ENCODE peak calls at places on chromosomes 12 and 14, in eight cellular contexts. I is RWPE1, S is activated B cell treated with CpG ODN at 0.5 μM for 24 hours, Y is fibroblast of pulmonary artery, L is brain microvascular endothelial cell, F is AG09319, O is heart right ventricle, P is AG04449. R is an unnamed sample.

GRCh38 chr14:98137626-98138025 is 1134.4 kb downstream of the BCL11B start:
- DNase-seq in Y (no peak), O (no peak), P (no peak), L (no peak), S (no peak), I (no peak), F (no peak), R (no peak)

GRCh38 chr12:123398177-123398916 is 14.4 kb downstream of the KMT5A start:
- DNase-seq in L (peak; percentile 62), Y (peak; percentile 77), P (no peak), I (no peak), O (peak; percentile 64), F (peak; percentile 67), S (no peak), R (no peak)

GRCh38 chr12:129687731-129688130 is 216.1 kb downstream of the TMEM132D start:
- DNase-seq in I (no peak), L (no peak), P (no peak), Y (no peak), O (no peak), F (no peak), S (no peak), R (no peak)

GRCh38 chr14:49732896-49733295 is 35.1 kb upstream of the KLHDC2 start:
- DNase-seq in O (no peak), L (no peak), Y (no peak), I (no peak), F (no peak), P (no peak), S (no peak), R (no peak)

GRCh38 chr12:3589745-3590144 is 98.7 kb downstream of the PRMT8 start:
- DNase-seq in Y (no peak), F (no peak), S (no peak), P (no peak), L (no peak), O (no peak), I (no peak), R (no peak)

GRCh38 chr12:101738920-101739665 is at the start of gene SYCP3:
- DNase-seq in P (no peak), L (no peak), O (no peak), F (no peak), I (no peak), S (no peak), Y (no peak), R (peak; percentile 15)

GRCh38 chr12:68405292-68405900 is 73.2 kb upstream of the MDM1 start:
- DNase-seq in L (no peak), I (no peak), S (no peak), F (no peak), Y (peak; percentile 65), O (no peak), P (no peak), R (no peak)

GRCh38 chr14:24952851-24953666 is 96.9 kb downstream of the STXBP6 start:
- DNase-seq in O (no peak), I (no peak), Y (no peak), F (no peak), S (no peak), L (no peak), P (no peak), R (no peak)

GRCh38 chr14:104003616-104004015 is 61.3 kb upstream of the RD3L start:
- DNase-seq in I (no peak), Y (no peak), P (no peak), S (no peak), O (no peak), L (no peak), F (no peak), R (no peak)

GRCh38 chr12:54725233-54725843 is 77.2 kb upstream of the DCD start:
- DNase-seq in O (no peak), P (no peak), I (peak; percentile 12), Y (peak; percentile 29), L (peak; percentile 11), S (no peak), F (no peak), R (no peak)

GRCh38 chr12:43337571-43338497 is 214.2 kb downstream of the ADAMTS20 start:
- DNase-seq in F (no peak), S (no peak), L (no peak), I (no peak), O (no peak), P (no peak), Y (no peak), R (no peak)

GRCh38 chr14:22375321-22375930 is 213.6 kb downstream of the DAD1 start:
- DNase-seq in S (no peak), I (peak; percentile 48), Y (peak; percentile 78), P (no peak), F (no peak), O (no peak), L (peak; percentile 56), R (no peak)

GRCh38 chr14:71062581-71063303 is 155.5 kb downstream of the PCNX1 start:
- DNase-seq in S (no peak), F (no peak), O (no peak), I (no peak), L (peak; percentile 24), P (no peak), Y (peak; percentile 16), R (no peak)

GRCh38 chr12:14366211-14366762 is 805 bp downstream of the ATF7IP start:
- DNase-seq in I (peak; percentile 7), L (no peak), O (no peak), P (no peak), S (no peak), F (peak; percentile 10), Y (peak; percentile 64), R (no peak)

GRCh38 chr12:57093412-57094193 is 4.7 kb downstream of the NAB2 start:
- DNase-seq in Y (peak; percentile 86), O (peak; percentile 75), L (peak; percentile 74), S (peak; percentile 49), P (no peak), I (peak; percentile 83), F (no peak), R (peak; percentile 81)

GRCh38 chr14:22524105-22524783 is 64.8 kb downstream of the DAD1 start:
- DNase-seq in L (no peak), S (no peak), F (no peak), O (no peak), I (no peak), Y (no peak), P (no peak), R (no peak)

GRCh38 chr14:55075628-55076027 is 24.2 kb downstream of the MAPK1IP1L start:
- DNase-seq in F (no peak), S (no peak), I (no peak), P (no peak), Y (peak; percentile 37), L (peak; percentile 64), O (no peak), R (no peak)

GRCh38 chr12:22443379-22444316 is 100.7 kb downstream of the C2CD5 start:
- DNase-seq in Y (peak; percentile 87), P (peak; percentile 17), O (no peak), L (peak; percentile 72), I (peak; percentile 43), F (no peak), S (no peak), R (peak; percentile 45)

GRCh38 chr14:77181603-77182437 is at the start of gene TMEM63C:
- DNase-seq in I (peak; percentile 86), O (no peak), F (no peak), S (peak; percentile 44), L (no peak), P (no peak), Y (no peak), R (peak; percentile 70)

GRCh38 chr12:4908694-4909396 is 860 bp upstream of the KCNA1 start:
- DNase-seq in S (no peak), O (no peak), I (no peak), P (no peak), L (no peak), F (no peak), Y (no peak), R (peak; percentile 52)
- TF ChIP-seq CTCF in S (no peak), O (no peak), I (no peak), P (no peak), L (peak; percentile 43), F (no peak), Y (no peak), R (peak; percentile 61)

DNA sequence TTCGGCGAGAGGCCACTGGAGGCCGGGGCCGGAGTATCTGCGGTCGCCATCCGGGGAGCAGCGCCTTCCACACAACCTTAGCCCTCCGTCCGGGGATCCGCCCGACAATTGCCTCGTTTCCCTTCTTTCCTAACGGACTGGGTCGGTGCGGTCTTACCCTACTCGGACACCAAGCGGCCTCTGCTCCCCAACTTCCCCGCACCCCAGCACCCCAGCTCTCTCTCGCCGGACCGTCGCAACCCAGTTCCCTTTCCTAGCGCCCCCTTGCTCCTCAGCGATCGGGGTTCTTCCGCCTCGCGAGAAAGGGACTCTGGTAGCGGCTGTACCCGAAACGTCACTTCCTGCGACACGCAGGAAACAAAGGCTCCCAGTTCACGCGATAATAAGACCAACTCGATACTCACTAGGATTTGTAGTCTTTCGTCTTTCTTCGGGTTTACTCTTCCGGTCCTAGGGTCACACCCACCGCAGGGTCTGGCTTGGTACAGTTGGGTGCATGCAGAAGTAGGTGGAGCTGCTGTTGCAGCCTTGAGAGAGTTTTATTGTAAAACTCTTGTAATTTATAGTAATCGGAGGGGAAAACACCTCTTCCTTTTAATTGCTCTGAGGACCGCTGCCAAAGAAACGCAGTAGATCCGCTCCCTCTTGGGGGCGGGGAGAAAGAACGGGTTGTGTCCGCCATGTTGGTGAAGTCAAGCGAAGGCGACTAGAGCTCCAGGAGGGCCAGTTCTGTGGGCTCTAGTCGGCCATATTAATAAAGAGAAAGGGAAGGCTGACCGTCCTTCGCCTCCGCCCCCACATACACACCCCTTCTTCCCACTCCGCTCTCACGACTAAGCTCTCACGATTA is at the start of the genes THAP2 and ZFC3H1:
- DNase-seq in P (peak; percentile 99), I (peak; percentile 93), Y (peak; percentile 100), S (peak; percentile 80), O (peak; percentile 88), F (peak; percentile 99), L (peak; percentile 99), R (peak; percentile 89)
- TF ChIP-seq CTCF in P (peak; percentile 59), I (no peak), Y (peak; percentile 36), S (no peak), O (peak; percentile 23), F (peak; percentile 47), L (peak; percentile 51), R (peak; percentile 53)

GRCh38 chr14:92549096-92549852 is 35.7 kb downstream of the RIN3 start:
- DNase-seq in F (no peak), S (no peak), L (no peak), I (no peak), O (peak; percentile 57), P (no peak), Y (no peak), R (no peak)

GRCh38 chr14:92552066-92552465 is 38.5 kb downstream of the RIN3 start:
- DNase-seq in S (no peak), O (no peak), F (no peak), L (no peak), I (no peak), P (no peak), Y (no peak), R (no peak)

GRCh38 chr14:92549853-92550244 is 36.3 kb downstream of the RIN3 start:
- DNase-seq in L (no peak), P (no peak), I (no peak), S (no peak), F (peak; percentile 32), O (peak; percentile 63), Y (peak; percentile 52), R (no peak)

GRCh38 chr14:92553456-92553855 is 39.9 kb downstream of the RIN3 start:
- DNase-seq in L (peak; percentile 67), F (peak; percentile 22), I (no peak), S (no peak), P (no peak), O (no peak), Y (peak; percentile 70), R (no peak)

GRCh38 chr14:92551066-92551841 is 37.7 kb downstream of the RIN3 start:
- DNase-seq in S (no peak), O (no peak), F (no peak), P (no peak), Y (no peak), I (no peak), L (no peak), R (no peak)
- TF ChIP-seq CTCF in S (no peak), O (no peak), F (no peak), P (no peak), Y (no peak), I (no peak), L (no peak), R (peak; percentile 36)

GRCh38 chr12:60494249-60494648 is 898.4 kb downstream of the SLC16A7 start:
- DNase-seq in I (peak; percentile 35), S (no peak), P (peak; percentile 4), O (no peak), L (peak; percentile 26), Y (peak; percentile 55), F (peak; percentile 38), R (no peak)
- TF ChIP-seq CTCF in I (peak; percentile 67), S (no peak), P (peak; percentile 49), O (peak; percentile 40), L (peak; percentile 47), Y (peak; percentile 60), F (peak; percentile 69), R (peak; percentile 36)